ENCODE peak calls at places on chromosome 7, in ten cellular contexts. L is breast epithelium, C is transverse colon, K is prostate gland, T is sigmoid colon, D is HCT116, G is HepG2, Z is H1, N is endothelial cell of umbilical vein, H is stomach. F is an unnamed sample.
A peak's percentile ranks its signal among the peaks of the same experiment; 100 is the strongest.

GRCh38 chr7:83347836-83348482 is 185.3 kb upstream of the PCLO start:
- DNase-seq in H (no peak), K (no peak), G (no peak), Z (no peak), T (no peak), D (no peak), L (no peak), N (peak; percentile 33), C (peak; percentile 14), F (no peak)

GRCh38 chr7:151871904-151872303 is 5.0 kb downstream of the PRKAG2 start:
- DNase-seq in L (no peak), T (no peak), D (no peak), K (no peak), C (no peak), N (no peak), H (no peak), Z (no peak), G (no peak), F (peak; percentile 43)

GRCh38 chr7:133682364-133683181 is 429.7 kb downstream of the EXOC4 start:
- DNase-seq in H (no peak), N (no peak), G (no peak), K (no peak), C (no peak), Z (no peak), L (no peak), D (no peak), T (no peak), F (no peak)

GRCh38 chr7:66099551-66100407 is 14.9 kb upstream of the CRCP start:
- DNase-seq in T (peak; percentile 92), H (peak; percentile 83), D (peak; percentile 86), K (peak; percentile 91), N (peak; percentile 77), C (peak; percentile 87), Z (peak; percentile 51), L (peak; percentile 76), G (no peak), F (peak; percentile 81)

GRCh38 chr7:88396295-88396947 is 89.7 kb upstream of the STEAP4 start:
- DNase-seq in C (no peak), G (no peak), T (no peak), N (peak; percentile 79), H (no peak), K (no peak), D (no peak), L (no peak), Z (no peak), F (no peak)

GRCh38 chr7:351681-352480 is 61.9 kb downstream of the FOXL3 start:
- DNase-seq in G (no peak), T (no peak), C (no peak), L (no peak), Z (no peak), H (no peak), N (no peak), K (no peak), D (no peak), F (no peak)

GRCh38 chr7:28128608-28129007 is 52.0 kb downstream of the JAZF1 start:
- DNase-seq in G (no peak), K (no peak), N (peak; percentile 69), C (no peak), T (no peak), Z (no peak), H (no peak), D (no peak), L (no peak), F (no peak)

GRCh38 chr7:155141562-155141961 is 71.4 kb downstream of the HTR5A start:
- DNase-seq in D (no peak), T (no peak), Z (no peak), N (no peak), K (no peak), C (no peak), H (no peak), L (no peak), G (no peak), F (no peak)

GRCh38 chr7:80478683-80479082 is 33.2 kb downstream of the GNAT3 start:
- DNase-seq in D (no peak), K (no peak), Z (no peak), N (no peak), H (no peak), T (no peak), L (no peak), G (no peak), C (no peak), F (no peak)

GRCh38 chr7:149440222-149440621 is 20.6 kb downstream of the ZNF777 start:
- DNase-seq in H (no peak), D (no peak), N (no peak), G (no peak), K (no peak), T (no peak), Z (no peak), L (no peak), C (no peak), F (no peak)

GRCh38 chr7:135981958-135982646 is 4.9 kb upstream of the MTPN start:
- DNase-seq in D (no peak), Z (no peak), G (no peak), C (no peak), L (no peak), K (no peak), H (no peak), N (no peak), T (no peak), F (no peak)

GRCh38 chr7:130473289-130473688 is 18.6 kb upstream of the MEST start:
- DNase-seq in H (no peak), L (no peak), D (no peak), K (no peak), G (no peak), N (no peak), C (no peak), T (no peak), Z (no peak), F (no peak)

GRCh38 chr7:151342102-151342646 is 562 bp downstream of the NUB1 start:
- DNase-seq in L (no peak), T (no peak), C (no peak), H (no peak), G (no peak), Z (no peak), N (no peak), K (no peak), D (no peak), F (no peak)

GRCh38 chr7:114548576-114548975 is 134.0 kb downstream of the FOXP2 start:
- DNase-seq in N (no peak), T (no peak), K (no peak), D (no peak), Z (no peak), H (no peak), L (no peak), C (no peak), G (no peak), F (no peak)

GRCh38 chr7:129213828-129214227 is 11.0 kb upstream of the AHCYL2 start:
- DNase-seq in T (peak; percentile 52), Z (peak; percentile 43), N (no peak), G (peak; percentile 85), C (no peak), H (no peak), K (no peak), L (no peak), D (no peak), F (no peak)

GRCh38 chr7:102459221-102459844 is 5.3 kb downstream of the ALKBH4 start:
- DNase-seq in N (no peak), T (no peak), C (no peak), D (no peak), L (no peak), Z (no peak), K (no peak), G (no peak), H (no peak), F (no peak)
- TF ChIP-seq CTCF in N (no peak), T (no peak), C (no peak), D (no peak), L (no peak), Z (no peak), K (no peak), G (no peak), H (no peak), F (no peak)

DNA sequence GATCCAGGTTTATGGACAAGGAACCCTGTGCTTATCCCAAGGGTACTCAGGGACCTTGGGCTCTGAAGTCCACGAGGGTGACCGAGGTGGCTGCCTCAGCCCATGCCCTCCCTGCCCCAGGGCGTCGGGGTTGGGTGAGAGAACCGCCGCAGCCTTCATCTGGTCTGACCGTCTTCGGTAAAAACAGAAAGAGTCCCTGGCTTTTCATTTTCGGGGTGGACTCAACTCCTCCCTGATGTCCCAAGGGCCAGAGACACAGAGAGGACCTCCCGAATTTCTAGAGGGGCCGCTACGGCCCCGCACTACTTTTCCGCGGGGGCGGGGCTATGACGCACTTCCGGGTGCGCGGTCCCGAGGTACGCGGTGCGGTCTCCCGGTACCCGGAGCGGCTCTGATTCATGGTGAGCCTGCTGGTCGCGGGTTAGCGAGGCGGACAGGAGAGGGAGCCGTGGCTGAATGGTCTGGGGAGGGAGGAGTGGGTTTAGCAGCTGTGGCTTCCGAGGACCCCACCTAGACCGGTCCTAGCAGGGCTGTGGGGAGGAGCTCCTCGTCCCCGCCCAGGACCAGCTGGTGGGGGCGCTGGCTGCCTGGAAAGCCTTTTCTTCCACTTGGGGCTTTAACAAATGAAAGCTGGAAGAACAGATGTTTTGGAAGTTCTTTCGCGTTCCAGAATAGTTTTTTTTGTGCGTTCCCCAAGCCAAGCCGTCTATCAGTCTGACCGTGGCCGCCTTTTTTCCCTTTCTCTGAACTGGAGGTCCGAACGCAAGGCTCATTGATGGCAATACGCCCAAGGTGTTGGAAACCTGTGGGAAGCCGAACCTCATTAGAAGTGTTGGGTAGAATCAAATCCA is at the start of gene ZSCAN21:
- DNase-seq in G (peak; percentile 75), K (peak; percentile 77), T (peak; percentile 93), L (peak; percentile 78), N (peak; percentile 81), Z (peak; percentile 34), C (peak; percentile 87), D (peak; percentile 38), H (peak; percentile 85), F (peak; percentile 95)
- TF ChIP-seq POLR2A in G (peak; percentile 73), K (peak; percentile 67), T (peak; percentile 85), L (peak; percentile 85), N (peak; percentile 85), Z (peak; percentile 94), C (peak; percentile 80), D (peak; percentile 54), H (peak; percentile 61), F (no peak)

GRCh38 chr7:99396914-99397631 is 11.3 kb downstream of the PDAP1 start:
- DNase-seq in H (no peak), Z (no peak), K (no peak), D (no peak), G (no peak), N (no peak), T (no peak), L (no peak), C (no peak), F (no peak)
- TF ChIP-seq POLR2AphosphoS5 in H (no peak), Z (peak; percentile 70), K (no peak), D (peak; percentile 36), G (no peak), N (no peak), T (no peak), L (no peak), C (no peak), F (no peak)

DNA sequence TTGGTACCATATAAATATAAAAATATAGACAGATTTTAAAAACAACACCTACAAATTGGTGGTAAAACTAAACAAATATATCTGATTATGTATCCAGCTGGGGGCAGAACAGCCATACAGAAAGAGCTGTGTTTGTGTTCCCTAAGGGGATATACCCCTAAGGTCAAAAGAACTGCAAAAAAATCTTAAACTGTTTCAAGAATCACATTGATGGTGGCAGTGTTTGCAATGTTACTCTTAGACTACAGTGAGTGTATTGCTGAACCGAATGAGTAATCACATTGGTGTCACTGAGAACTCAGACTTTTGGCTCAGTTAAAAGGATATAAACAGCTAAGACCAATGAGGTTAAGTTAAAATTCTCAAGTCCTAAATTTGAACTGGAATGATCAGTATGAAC is 27.1 kb upstream of the PTPRN2 start:
- DNase-seq in T (no peak), D (no peak), G (no peak), H (no peak), L (no peak), C (no peak), N (no peak), K (no peak), Z (no peak), F (no peak)
- TF ChIP-seq CTCF in T (no peak), D (no peak), G (no peak), H (no peak), L (no peak), C (no peak), N (no peak), K (no peak), Z (no peak), F (no peak)

F was measured in spleen.